ENCODE peak calls at places on chromosome 22, in four cellular contexts. A, Z, P and B are unnamed samples. For H3K4me1, the result is how much of the 10 kb centered on the place peaks cover.

GRCh38 chr22:45263790-45264269 is 20.9 kb upstream of the UPK3A start:
- DNase-seq in A (peak), P (peak), Z (peak), B (peak)

GRCh38 chr22:45942787-45943493 is 34.0 kb downstream of the WNT7B start:
- DNase-seq in Z (no peak), P (no peak), A (no peak), B (no peak)

GRCh38 chr22:32469799-32470212 is 4.8 kb upstream of the FBXO7 start:
- DNase-seq in Z (peak), P (no peak), A (peak), B (peak)

GRCh38 chr22:26445577-26446275 is 16.7 kb downstream of the ASPHD2 start:
- DNase-seq in A (no peak), Z (no peak), P (no peak), B (no peak)

GRCh38 chr22:25059438-25059837 is 106.9 kb downstream of the KIAA1671 start:
- DNase-seq in P (no peak), A (no peak), Z (no peak), B (no peak)

GRCh38 chr22:31332886-31333285 is 13.3 kb downstream of the PATZ1 start:
- DNase-seq in A (peak), Z (no peak), P (no peak), B (no peak)

GRCh38 chr22:46762238-46763050 is at the start of gene TBC1D22A:
- DNase-seq in P (peak), A (peak), Z (peak), B (peak)

GRCh38 chr22:39353346-39353745 is 3.6 kb downstream of the SYNGR1 start:
- DNase-seq in Z (no peak), P (no peak), A (no peak), B (no peak)

GRCh38 chr22:44664149-44664548 is 37.9 kb upstream of the PRR5 start:
- DNase-seq in Z (peak), P (no peak), A (peak), B (peak)

GRCh38 chr22:24803064-24803542 is 2.9 kb upstream of the SGSM1 start:
- DNase-seq in P (peak), A (peak), Z (peak), B (peak)

GRCh38 chr22:19579113-19579811 is 55.1 kb upstream of the CLDN5 start:
- DNase-seq in Z (no peak), P (peak), A (no peak), B (no peak)

GRCh38 chr22:31861226-31861840 is 83.0 kb upstream of the YWHAH start:
- DNase-seq in A (peak), P (no peak), Z (no peak), B (no peak)

GRCh38 chr22:17547995-17548755 is 15.1 kb upstream of the SLC25A18 start:
- DNase-seq in A (no peak), P (no peak), Z (no peak), B (no peak)

GRCh38 chr22:28023774-28024173 is 104.7 kb upstream of the PITPNB start:
- DNase-seq in P (no peak), Z (no peak), A (no peak), B (no peak)

GRCh38 chr22:45692549-45692948 is 20.9 kb downstream of the ATXN10 start:
- DNase-seq in Z (no peak), P (no peak), A (peak), B (peak)

GRCh38 chr22:31692186-31692886 is 30.3 kb upstream of the PISD start:
- DNase-seq in A (peak), Z (no peak), P (no peak), B (peak)

GRCh38 chr22:34105461-34106062 is 185.3 kb upstream of the LARGE1 start:
- DNase-seq in P (peak), Z (peak), A (no peak), B (peak)

GRCh38 chr22:26592368-26593015 is 2.6 kb upstream of the TPST2 start:
- DNase-seq in A (no peak), Z (no peak), P (no peak), B (no peak)

GRCh38 chr22:21778705-21779363 is 43.2 kb upstream of the YPEL1 start:
- DNase-seq in A (peak), Z (no peak), P (peak), B (peak)

GRCh38 chr22:25702046-25702445 is 39.9 kb upstream of the MYO18B start:
- DNase-seq in Z (no peak), P (no peak), A (peak), B (peak)

GRCh38 chr22:19963863-19964642 is 22.4 kb upstream of the TXNRD2 start:
- DNase-seq in Z (no peak), P (no peak), A (no peak), B (no peak)

GRCh38 chr22:35835267-35835997 is 117.8 kb downstream of the APOL5 start:
- DNase-seq in A (peak), P (no peak), Z (no peak), B (peak)
- H3K4me1 ChIP-seq in A (under half), P (under half), Z (under half), B (half or more)

GRCh38 chr22:23243859-23244689 is 63.8 kb downstream of the BCR start:
- DNase-seq in Z (no peak), P (no peak), A (no peak), B (no peak)

GRCh38 chr22:23243006-23243573 is 62.8 kb downstream of the BCR start:
- DNase-seq in Z (no peak), P (no peak), A (no peak), B (no peak)

GRCh38 chr22:23242473-23243001 is 62.2 kb downstream of the BCR start:
- DNase-seq in A (peak), P (peak), Z (peak), B (no peak)

GRCh38 chr22:23240639-23241389 is 60.5 kb downstream of the BCR start:
- DNase-seq in A (no peak), P (no peak), Z (no peak), B (no peak)

DNA sequence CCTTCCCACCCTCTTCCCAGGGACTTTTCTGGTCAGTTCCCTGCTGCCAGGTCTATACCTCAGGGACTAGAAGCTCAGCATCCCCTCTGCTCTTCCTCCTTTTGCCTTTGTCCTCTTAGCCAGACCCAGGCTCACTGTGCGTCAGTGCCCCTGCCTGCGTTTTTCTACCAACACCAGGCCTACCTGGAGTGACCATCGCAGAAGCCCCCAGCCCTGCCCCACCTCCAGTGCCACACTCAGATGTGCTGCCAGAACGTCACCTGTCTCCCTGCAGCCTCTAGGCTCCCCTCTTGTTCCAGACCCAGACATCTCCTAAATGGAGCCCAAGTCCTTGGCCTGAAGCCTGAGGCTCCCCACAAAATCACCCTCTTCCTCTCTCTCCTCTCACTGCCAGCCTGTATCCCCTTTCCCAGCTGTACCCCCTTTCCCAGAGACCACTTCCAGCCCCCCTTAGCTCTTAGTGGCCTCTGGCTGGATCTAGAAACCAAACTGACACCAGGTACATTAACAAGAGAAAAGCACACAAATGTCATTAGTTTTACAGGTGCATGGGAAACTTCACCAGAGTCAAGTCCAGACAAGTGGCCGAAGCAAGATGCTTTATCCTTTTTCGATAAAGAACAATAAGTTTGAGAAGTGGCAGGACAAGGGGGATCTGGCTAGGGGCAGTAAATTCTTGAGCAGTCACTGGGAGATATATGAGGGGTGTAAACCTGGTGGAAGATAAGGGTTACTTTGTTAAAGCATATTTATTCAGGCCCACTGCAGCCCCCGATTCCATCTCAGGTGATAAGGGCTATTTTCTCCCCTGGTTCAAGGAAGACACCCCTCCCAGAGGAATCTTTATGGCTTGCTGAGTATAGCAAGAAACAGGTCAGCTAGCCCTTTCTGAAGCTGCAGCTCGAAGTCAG is 61.5 kb downstream of the BCR start:
- DNase-seq in A (no peak), Z (no peak), P (no peak), B (no peak)
- H3K4me1 ChIP-seq in A (under half), Z (under half), P (half or more), B (under half)

DNA sequence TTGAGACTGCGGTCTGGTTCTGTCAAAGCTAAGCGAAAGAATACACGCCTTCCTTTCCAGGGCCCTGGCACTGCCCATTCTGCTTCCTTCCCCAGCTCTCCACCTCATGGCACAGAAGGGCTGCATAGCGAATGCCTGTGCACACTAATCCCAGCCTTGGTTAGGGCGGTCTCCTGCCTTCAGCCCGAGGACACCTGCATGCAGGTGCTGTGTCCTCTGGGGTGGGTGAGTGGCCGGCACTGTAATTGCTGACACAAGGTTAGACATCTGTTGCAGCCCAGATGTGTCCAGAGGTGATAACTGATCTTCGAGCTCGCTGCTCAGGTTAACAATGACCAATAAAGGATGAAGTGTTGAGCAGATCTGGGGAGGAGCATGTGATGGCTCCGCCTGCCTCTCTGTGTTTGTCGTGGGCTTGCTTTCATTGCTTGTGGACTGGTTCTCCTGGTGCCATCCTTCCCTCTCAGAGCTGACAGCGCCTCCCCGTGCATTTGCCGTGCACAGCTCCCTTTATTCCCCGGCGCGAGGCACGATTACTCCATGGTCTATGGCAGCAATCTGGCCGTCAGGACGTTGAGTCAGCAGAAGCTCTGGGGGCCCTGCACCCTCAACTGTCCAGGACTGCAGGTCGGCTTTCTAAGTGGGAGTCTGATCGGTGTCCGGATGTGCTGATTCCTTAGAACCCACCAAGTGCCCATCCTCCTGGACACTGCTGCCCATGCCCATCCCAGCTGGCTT is 1088.2 kb downstream of the BRD1 start:
- DNase-seq in A (no peak), Z (no peak), P (no peak), B (no peak)
- H3K4me1 ChIP-seq in A (under half), Z (under half), P (under half), B (under half)

GRCh38 chr22:37476389-37477329 is 9.5 kb downstream of the MFNG start:
- DNase-seq in A (no peak), P (no peak), Z (no peak), B (no peak)

GRCh38 chr22:37472418-37473006 is 13.7 kb downstream of the MFNG start:
- DNase-seq in P (peak), A (peak), Z (peak), B (peak)

GRCh38 chr22:37473437-37473946 is 12.7 kb downstream of the MFNG start:
- DNase-seq in A (no peak), Z (no peak), P (no peak), B (no peak)

GRCh38 chr22:37471721-37472417 is 14.3 kb downstream of the MFNG start:
- DNase-seq in P (no peak), Z (no peak), A (no peak), B (no peak)

DNA sequence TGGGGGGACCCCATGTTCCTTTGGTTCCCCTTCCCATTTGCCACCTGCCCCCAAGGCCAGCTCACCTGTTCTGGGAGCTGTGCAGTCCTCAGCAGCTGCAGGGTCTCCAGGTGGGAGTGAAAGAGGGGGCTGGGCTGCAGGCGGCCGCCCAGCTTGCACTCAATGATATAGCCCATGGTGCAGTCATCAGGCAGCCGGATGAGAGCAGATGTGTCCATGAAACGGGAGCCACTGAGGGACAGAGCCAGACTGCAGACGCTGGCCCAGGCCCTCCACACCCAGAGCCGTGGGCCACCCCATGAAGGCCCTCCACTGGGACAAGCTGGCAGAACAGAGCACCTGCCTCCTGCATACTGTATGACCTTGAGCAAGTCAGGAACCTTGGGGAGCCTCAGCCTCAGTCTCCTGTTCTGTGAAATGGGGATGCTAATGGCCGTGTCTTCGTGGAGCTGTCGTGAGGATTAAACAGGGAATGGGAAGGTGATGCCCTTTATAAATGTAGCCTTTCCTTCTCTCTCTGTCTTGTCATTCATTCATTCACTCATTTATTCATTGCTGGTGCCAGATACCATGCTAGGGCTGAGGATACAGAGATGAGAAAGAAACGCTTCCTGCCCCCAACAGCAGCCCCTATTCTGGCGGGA is 11.6 kb downstream of the MFNG start:
- DNase-seq in A (no peak), Z (no peak), P (no peak), B (no peak)
- H3K4me1 ChIP-seq in A (under half), Z (under half), P (under half), B (under half)

DNA sequence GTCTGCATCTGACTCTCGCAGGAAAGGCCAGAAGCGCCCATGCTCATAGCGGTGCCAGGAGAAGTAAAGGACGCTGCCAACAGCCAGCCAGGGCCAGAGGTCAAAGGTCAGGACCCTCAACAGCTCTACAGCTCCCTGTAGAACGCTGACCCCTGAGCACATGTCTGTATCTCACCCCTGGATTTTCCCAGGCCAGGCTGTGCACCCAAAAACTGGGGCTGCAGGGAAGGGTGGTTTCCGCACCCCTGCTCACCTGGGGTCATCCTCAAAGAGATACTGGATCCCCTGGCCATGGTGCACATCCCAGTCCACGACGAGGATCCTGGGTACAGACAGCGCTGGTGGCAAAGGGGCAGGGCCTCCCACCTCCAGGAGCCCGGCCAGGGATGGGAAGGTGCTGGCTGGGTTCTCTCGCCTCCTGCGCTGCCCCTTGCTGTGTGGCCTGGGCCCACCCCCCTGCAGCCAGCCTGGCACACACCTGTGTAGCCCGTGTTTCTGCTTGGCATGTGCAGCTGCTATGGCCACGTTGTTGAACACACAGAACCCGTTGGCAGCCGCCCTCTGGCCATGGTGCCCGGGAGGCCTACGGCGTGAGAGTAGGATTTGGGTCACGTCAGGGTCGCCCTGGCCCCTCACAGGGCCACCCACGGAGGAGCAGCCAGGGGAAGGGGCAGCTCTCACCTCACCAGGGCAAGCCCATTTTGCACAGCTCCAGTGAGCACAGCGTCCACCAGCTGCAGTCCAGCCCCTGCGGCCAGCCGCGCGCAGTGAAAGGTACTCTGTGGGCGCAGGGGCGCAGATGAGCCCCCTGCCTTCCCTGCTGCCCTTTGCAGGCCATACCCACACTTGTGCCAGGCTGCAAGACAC is 1.4 kb downstream of the HDAC10 start:
- DNase-seq in A (no peak), P (no peak), Z (no peak), B (no peak)
- H3K4me1 ChIP-seq in A (under half), P (under half), Z (under half), B (under half)

DNA sequence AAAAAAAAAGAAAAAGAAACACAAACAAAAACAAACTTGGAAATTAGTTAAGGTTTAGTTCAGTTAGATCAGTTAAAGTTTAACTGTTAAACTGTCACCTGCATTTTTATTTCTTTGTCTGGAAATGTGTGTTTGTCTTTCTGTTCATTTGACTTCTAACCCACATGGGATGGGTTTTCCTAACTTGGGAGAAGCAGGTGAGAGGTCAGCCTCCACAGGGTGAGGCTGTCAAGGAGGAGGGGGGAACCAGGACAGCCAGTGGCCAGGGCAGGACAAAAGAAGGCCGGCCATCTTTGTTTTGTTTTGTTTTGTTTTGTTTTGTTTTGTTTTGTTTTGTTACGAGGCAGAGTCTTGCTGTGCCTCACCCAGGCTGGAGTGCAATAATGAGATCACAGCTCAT is 13.4 kb upstream of the GCAT start:
- DNase-seq in P (no peak), Z (no peak), A (no peak), B (no peak)
- H3K4me1 ChIP-seq in P (under half), Z (under half), A (under half), B (under half)

GRCh38 chr22:30238661-30239420 is 7.7 kb downstream of the LIF start:
- DNase-seq in P (peak), A (peak), Z (no peak), B (peak)

GRCh38 chr22:30235687-30236170 is 10.8 kb downstream of the LIF start:
- DNase-seq in Z (peak), P (peak), A (peak), B (peak)

GRCh38 chr22:30238136-30238535 is 8.4 kb downstream of the LIF start:
- DNase-seq in Z (peak), P (no peak), A (no peak), B (no peak)

GRCh38 chr22:30234786-30235470 is 11.6 kb downstream of the LIF start:
- DNase-seq in A (peak), Z (peak), P (peak), B (peak)

DNA sequence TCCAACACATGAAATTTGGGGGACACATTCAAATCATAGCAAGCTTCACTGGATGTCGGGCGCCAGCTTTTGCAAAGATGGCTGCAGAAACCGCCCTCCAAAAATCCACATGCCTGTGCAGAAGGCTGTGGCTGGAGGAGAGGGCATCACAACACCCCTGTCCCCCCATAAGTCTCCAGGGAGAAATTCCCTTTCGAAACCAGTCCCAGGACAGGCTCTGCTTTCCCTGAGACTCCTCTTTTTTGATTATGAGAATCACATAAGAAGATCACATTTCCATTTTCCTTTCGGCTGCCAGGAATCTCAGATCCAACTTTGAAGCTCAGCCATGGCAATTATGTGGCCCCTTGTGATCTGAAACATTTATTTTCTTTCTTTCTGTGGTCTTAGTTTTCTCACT is 9.7 kb downstream of the LIF start:
- DNase-seq in P (no peak), Z (no peak), A (no peak), B (no peak)
- H3K4me1 ChIP-seq in P (half or more), Z (under half), A (under half), B (under half)